ENCODE peak calls at places on chromosomes 1 and 21, in five cellular contexts. U, B, F, Z and R are unnamed samples.

GRCh38 chr1:208243522-208243850 is 698 bp downstream of the PLXNA2 start:
- DNase-seq in B (no peak), F (no peak), Z (no peak), U (no peak), R (no peak)

GRCh38 chr1:31866450-31866801 is 50.6 kb upstream of the SPOCD1 start:
- DNase-seq in U (no peak), F (no peak), B (no peak), Z (no peak), R (no peak)

GRCh38 chr1:188706742-188707141 is 1770.9 kb downstream of the BRINP3 start:
- DNase-seq in U (peak), F (peak), Z (peak), B (no peak), R (peak)

GRCh38 chr1:181139631-181140051 is 51.1 kb downstream of the IER5 start:
- DNase-seq in U (peak), F (peak), Z (peak), B (no peak), R (peak)

GRCh38 chr1:159821171-159821867 is 5.4 kb upstream of the SLAMF8 start:
- DNase-seq in F (no peak), B (no peak), Z (no peak), U (peak), R (no peak)

GRCh38 chr21:42113926-42114409 is 42.9 kb downstream of the UMODL1 start:
- DNase-seq in Z (no peak), F (no peak), U (no peak), B (peak), R (no peak)

GRCh38 chr21:21137986-21138385 is 139.8 kb downstream of the NCAM2 start:
- DNase-seq in Z (peak), F (no peak), B (no peak), U (peak), R (no peak)

GRCh38 chr1:30138891-30139290 is 584.5 kb downstream of the MATN1 start:
- DNase-seq in B (no peak), F (no peak), U (no peak), Z (no peak), R (no peak)

GRCh38 chr1:61581241-61581640 is 143.7 kb downstream of the TM2D1 start:
- DNase-seq in Z (no peak), B (no peak), F (no peak), U (no peak), R (no peak)

GRCh38 chr1:244361764-244362473 is 89.8 kb downstream of the ADSS2 start:
- DNase-seq in U (peak), B (no peak), F (no peak), Z (peak), R (peak)

GRCh38 chr1:206803221-206803730 is 31.0 kb upstream of the IL10 start:
- DNase-seq in B (no peak), Z (no peak), U (peak), F (no peak), R (no peak)